ENCODE peak calls at places on chromosomes 6 and 20, in four cellular contexts. T is KG1, Z is GM06990, H is left colon. Q is an unnamed sample.

GRCh38 chr20:23090147-23090546 is 4.0 kb upstream of the CD93 start:
- DNase-seq in Z (no peak), T (no peak), H (no peak), Q (no peak)

GRCh38 chr20:13772529-13772928 is 12.2 kb downstream of the ESF1 start:
- DNase-seq in T (no peak), Z (no peak), H (no peak), Q (no peak)

GRCh38 chr20:51417745-51418529 is 124.6 kb downstream of the NFATC2 start:
- DNase-seq in T (no peak), H (no peak), Z (no peak), Q (no peak)

GRCh38 chr6:152420696-152421095 is 216.5 kb downstream of the SYNE1 start:
- DNase-seq in Z (no peak), H (no peak), T (no peak), Q (no peak)

GRCh38 chr20:47263502-47264084 is 92.9 kb downstream of the ZMYND8 start:
- DNase-seq in T (no peak), H (no peak), Z (no peak), Q (no peak)

GRCh38 chr6:137904822-137905617 is 38.0 kb downstream of the TNFAIP3 start:
- DNase-seq in T (no peak), Z (peak), H (peak), Q (no peak)

GRCh38 chr20:57264908-57265648 is 1.4 kb downstream of the BMP7 start:
- DNase-seq in T (no peak), Z (no peak), H (no peak), Q (no peak)

GRCh38 chr6:15368186-15368585 is 122.3 kb downstream of the JARID2 start:
- DNase-seq in H (no peak), Z (no peak), T (no peak), Q (peak)

GRCh38 chr20:3560578-3560977 is 89.8 kb downstream of the ATRN start:
- DNase-seq in H (no peak), Z (no peak), T (no peak), Q (no peak)

GRCh38 chr6:128600397-128600951 is 80.1 kb upstream of the PTPRK start:
- DNase-seq in Z (peak), H (no peak), T (no peak), Q (peak)

GRCh38 chr6:170024940-170025339 is 265.9 kb downstream of the DLL1 start:
- DNase-seq in Z (no peak), H (peak), T (no peak), Q (no peak)

GRCh38 chr6:41494212-41495115 is 51.7 kb upstream of the FOXP4 start:
- DNase-seq in H (no peak), Z (no peak), T (no peak), Q (no peak)

GRCh38 chr20:59835448-59836395 is 97.7 kb downstream of the SYCP2 start:
- DNase-seq in Z (no peak), H (peak), T (no peak), Q (peak)

GRCh38 chr20:63273180-63273579 is 567 bp downstream of the ARFGAP1 start:
- DNase-seq in Z (no peak), H (no peak), T (no peak), Q (peak)

GRCh38 chr6:166626177-166627038 is 643 bp downstream of the RPS6KA2 start:
- DNase-seq in Z (no peak), T (no peak), H (peak), Q (no peak)

GRCh38 chr6:154500769-154501171 is 9.7 kb downstream of the CNKSR3 start:
- DNase-seq in Z (no peak), T (no peak), H (no peak), Q (peak)

GRCh38 chr6:125346143-125346925 is 44.6 kb upstream of the HDDC2 start:
- DNase-seq in Z (peak), T (peak), H (peak), Q (peak)

GRCh38 chr6:62059898-62060297 is 226.1 kb downstream of the KHDRBS2 start:
- DNase-seq in Z (no peak), T (no peak), H (no peak), Q (no peak)

GRCh38 chr6:75813476-75814250 is 64.6 kb downstream of the MYO6 start:
- DNase-seq in T (no peak), H (no peak), Z (no peak), Q (no peak)

GRCh38 chr6:166900956-166901607 is 55.3 kb downstream of the RNASET2 start:
- DNase-seq in Z (no peak), H (no peak), T (no peak), Q (no peak)

GRCh38 chr6:35370799-35371493 is 28.6 kb downstream of the PPARD start:
- DNase-seq in H (no peak), T (no peak), Z (no peak), Q (peak)

GRCh38 chr6:43791752-43792422 is 21.9 kb downstream of the VEGFA start:
- DNase-seq in Z (no peak), T (no peak), H (no peak), Q (no peak)

GRCh38 chr6:36610041-36610440 is 15.9 kb downstream of the SRSF3 start:
- DNase-seq in T (no peak), H (no peak), Z (no peak), Q (no peak)

GRCh38 chr20:57709823-57710799 is at the start of gene PMEPA1:
- DNase-seq in T (peak), H (peak), Z (peak), Q (peak)

GRCh38 chr6:142885182-142885867 is 59.7 kb downstream of the HIVEP2 start:
- DNase-seq in T (peak), Z (peak), H (peak), Q (peak)

GRCh38 chr20:16641511-16641910 is 68.3 kb upstream of the KIF16B start:
- DNase-seq in T (no peak), Z (no peak), H (no peak), Q (no peak)

GRCh38 chr6:143953922-143954321 is 54.1 kb downstream of the PLAGL1 start:
- DNase-seq in Z (no peak), H (no peak), T (no peak), Q (no peak)

GRCh38 chr6:6863957-6864639 is 243.7 kb upstream of the RREB1 start:
- DNase-seq in H (no peak), T (no peak), Z (no peak), Q (no peak)

GRCh38 chr6:146923434-146923833 is 280.8 kb upstream of the STXBP5 start:
- DNase-seq in H (no peak), Z (no peak), T (no peak), Q (no peak)

GRCh38 chr20:25551413-25552210 is 33.7 kb downstream of the NINL start:
- DNase-seq in T (no peak), Z (no peak), H (no peak), Q (no peak)

GRCh38 chr20:62234346-62234745 is 4.0 kb upstream of the OSBPL2 start:
- DNase-seq in Z (no peak), H (peak), T (no peak), Q (no peak)

GRCh38 chr6:161038229-161039003 is 46.8 kb downstream of the MAP3K4 start:
- DNase-seq in Z (peak), H (peak), T (no peak), Q (no peak)

GRCh38 chr6:33869826-33870423 is 66.1 kb upstream of the MLN start:
- DNase-seq in H (no peak), T (no peak), Z (no peak), Q (no peak)

GRCh38 chr6:37134622-37135191 is 35.2 kb upstream of the PIM1 start:
- DNase-seq in T (no peak), H (peak), Z (no peak), Q (no peak)

GRCh38 chr6:90468080-90468479 is 118.8 kb downstream of the MAP3K7 start:
- DNase-seq in H (no peak), Z (no peak), T (no peak), Q (no peak)

GRCh38 chr6:168877821-168878282 is 375.8 kb downstream of the THBS2 start:
- DNase-seq in H (peak), T (no peak), Z (no peak), Q (no peak)

GRCh38 chr20:39645130-39645529 is 683.0 kb downstream of the DHX35 start:
- DNase-seq in H (no peak), Z (no peak), T (no peak), Q (no peak)

GRCh38 chr6:108760158-108761050 is 87.8 kb upstream of the ARMC2 start:
- DNase-seq in Z (no peak), T (no peak), H (no peak), Q (peak)

GRCh38 chr20:32433311-32434021 is 75.3 kb downstream of the ASXL1 start:
- DNase-seq in H (no peak), T (no peak), Z (no peak), Q (no peak)